ENCODE peak calls at places on chromosome 6, in nine cellular contexts. N, I, U, B, E, G, Q, L and Y are unnamed samples. For H3K36me3, the result is how much of the 10 kb centered on the place peaks cover.

GRCh38 chr6:111184827-111185567 is 97.7 kb downstream of the SLC16A10 start:
- DNase-seq in N (no peak), I (no peak), U (no peak), B (no peak), E (no peak), G (no peak), Q (no peak), L (no peak), Y (no peak)

GRCh38 chr6:129197154-129197553 is 314.2 kb downstream of the LAMA2 start:
- DNase-seq in N (no peak), I (no peak), U (no peak), B (no peak), E (no peak), G (no peak), Q (no peak), L (no peak), Y (no peak)

GRCh38 chr6:66849843-66850242 is 1142.8 kb upstream of the EYS start:
- DNase-seq in N (no peak), I (no peak), U (no peak), B (no peak), E (no peak), G (no peak), Q (no peak), L (no peak), Y (no peak)

GRCh38 chr6:106727480-106728153 is 98.2 kb downstream of the QRSL1 start:
- DNase-seq in N (no peak), I (no peak), U (peak), B (no peak), E (no peak), G (no peak), Q (no peak), L (no peak), Y (no peak)

GRCh38 chr6:147009358-147009757 is 194.9 kb upstream of the STXBP5 start:
- DNase-seq in N (no peak), I (no peak), U (no peak), B (no peak), E (no peak), G (no peak), Q (no peak), L (no peak), Y (no peak)

GRCh38 chr6:148550569-148550968 is 196.3 kb upstream of the UST start:
- DNase-seq in N (no peak), I (no peak), U (no peak), B (no peak), E (no peak), G (no peak), Q (no peak), L (no peak), Y (no peak)

GRCh38 chr6:88869263-88870023 is 94.0 kb downstream of the RNGTT start:
- DNase-seq in N (no peak), I (no peak), U (peak), B (no peak), E (no peak), G (no peak), Q (no peak), L (no peak), Y (no peak)

GRCh38 chr6:90351696-90352095 is 55.1 kb upstream of the BACH2 start:
- DNase-seq in N (no peak), I (no peak), U (peak), B (no peak), E (no peak), G (no peak), Q (no peak), L (no peak), Y (no peak)

GRCh38 chr6:161058746-161059145 is 67.2 kb downstream of the MAP3K4 start:
- DNase-seq in N (no peak), I (no peak), U (peak), B (no peak), E (no peak), G (no peak), Q (no peak), L (no peak), Y (no peak)

GRCh38 chr6:80872194-80872950 is 765.9 kb downstream of the BCKDHB start:
- DNase-seq in N (peak), I (no peak), U (peak), B (no peak), E (no peak), G (no peak), Q (no peak), L (no peak), Y (peak)

GRCh38 chr6:127103482-127103881 is 15.0 kb upstream of the RSPO3 start:
- DNase-seq in N (no peak), I (no peak), U (peak), B (no peak), E (no peak), G (no peak), Q (no peak), L (no peak), Y (no peak)

GRCh38 chr6:101413773-101414172 is 20.3 kb downstream of the GRIK2 start:
- DNase-seq in N (no peak), I (no peak), U (no peak), B (no peak), E (no peak), G (no peak), Q (no peak), L (no peak), Y (no peak)

GRCh38 chr6:139778113-139778512 is 403.7 kb upstream of the CITED2 start:
- DNase-seq in N (no peak), I (no peak), U (no peak), B (no peak), E (no peak), G (no peak), Q (peak), L (no peak), Y (no peak)

DNA sequence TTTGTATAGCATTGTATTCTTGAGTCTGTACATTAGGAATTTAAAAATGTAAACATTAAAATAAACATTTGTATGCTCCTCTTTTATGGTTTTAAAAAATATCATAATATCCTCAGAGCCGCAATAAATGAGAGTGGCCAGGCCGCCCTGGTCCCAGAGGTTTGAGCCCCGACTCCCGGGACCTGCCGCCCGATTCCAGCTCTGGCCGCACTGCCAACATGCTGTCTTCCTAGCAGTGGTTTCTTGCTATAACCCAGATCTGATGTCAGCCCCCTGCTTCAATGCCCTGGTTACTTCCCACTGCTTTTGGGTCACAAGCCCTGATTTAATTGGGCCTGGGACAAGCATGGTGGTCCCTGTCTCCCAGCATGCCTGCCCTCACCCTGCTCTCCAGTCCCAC is 5.4 kb upstream of the ARID1B start:
- DNase-seq in N (no peak), I (no peak), U (no peak), B (no peak), E (no peak), G (no peak), Q (no peak), L (no peak), Y (no peak)
- H3K4me3 ChIP-seq in N (no peak), I (no peak), U (no peak), B (no peak), E (no peak), G (no peak), Q (no peak), L (no peak), Y (no peak)

GRCh38 chr6:29792123-29793035 is 35.2 kb upstream of the HLA-G start:
- DNase-seq in N (peak), I (peak), U (peak), B (no peak), E (peak), G (peak), Q (peak), L (peak), Y (peak)

GRCh38 chr6:29793036-29793356 is 34.6 kb upstream of the HLA-G start:
- DNase-seq in N (no peak), I (no peak), U (no peak), B (no peak), E (no peak), G (no peak), Q (no peak), L (no peak), Y (no peak)

GRCh38 chr6:29791786-29792122 is 35.9 kb upstream of the HLA-G start:
- DNase-seq in N (no peak), I (no peak), U (peak), B (no peak), E (no peak), G (no peak), Q (no peak), L (no peak), Y (no peak)

GRCh38 chr6:29790626-29791025 is 37.0 kb upstream of the HLA-G start:
- DNase-seq in N (no peak), I (no peak), U (no peak), B (no peak), E (no peak), G (no peak), Q (no peak), L (no peak), Y (no peak)

DNA sequence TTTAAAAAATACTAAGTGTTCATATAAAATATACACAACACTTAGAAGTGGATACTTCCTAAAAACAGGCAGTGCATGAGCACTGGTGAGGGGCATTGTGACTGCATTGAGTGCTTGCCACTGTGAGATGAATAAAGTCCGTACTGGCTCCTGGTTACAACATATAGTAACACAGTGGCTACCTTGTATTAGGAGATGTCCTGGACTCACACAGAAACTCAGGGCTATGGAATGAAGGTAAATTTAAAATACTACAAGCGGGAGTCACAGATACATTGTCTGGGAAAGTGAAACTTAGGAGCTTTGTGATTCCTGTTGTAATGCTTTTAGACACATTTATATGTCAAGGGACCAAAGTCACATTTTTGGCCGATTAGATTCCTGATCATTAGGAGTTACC is 36.5 kb upstream of the HLA-G start:
- DNase-seq in N (no peak), I (no peak), U (peak), B (no peak), E (no peak), G (no peak), Q (no peak), L (no peak), Y (no peak)
- H3K27ac ChIP-seq in N (no peak), I (peak), U (no peak), B (no peak), E (no peak), G (no peak), Q (no peak), L (no peak), Y (no peak)

GRCh38 chr6:4023240-4023639 is 55.7 kb downstream of the FAM217A start:
- DNase-seq in N (no peak), I (no peak), U (peak), B (no peak), E (no peak), G (no peak), Q (no peak), L (no peak), Y (no peak)

GRCh38 chr6:4021133-4021861 is 57.6 kb downstream of the FAM217A start:
- DNase-seq in N (peak), I (peak), U (peak), B (peak), E (peak), G (peak), Q (peak), L (peak), Y (peak)

GRCh38 chr6:4021862-4022715 is 56.8 kb downstream of the FAM217A start:
- DNase-seq in N (no peak), I (no peak), U (peak), B (peak), E (no peak), G (no peak), Q (no peak), L (no peak), Y (no peak)

GRCh38 chr6:4018194-4019111 is 60.5 kb downstream of the FAM217A start:
- DNase-seq in N (peak), I (peak), U (peak), B (peak), E (peak), G (peak), Q (peak), L (peak), Y (peak)

DNA sequence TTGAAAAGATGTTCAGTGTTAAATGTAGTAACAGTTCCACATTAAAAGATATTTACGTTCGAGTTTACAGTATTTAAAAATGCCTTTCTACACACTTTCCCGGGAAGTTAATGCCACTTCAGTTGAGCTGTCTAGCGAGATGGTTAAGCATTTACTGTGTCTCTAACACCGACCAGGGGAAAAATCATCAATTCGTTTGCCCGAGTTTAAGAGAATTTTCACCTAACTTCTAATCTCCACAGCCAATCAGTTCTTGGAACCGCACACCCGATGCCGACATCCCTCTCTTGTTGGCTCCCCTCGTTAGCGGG is 58.2 kb downstream of the FAM217A start:
- DNase-seq in N (no peak), I (no peak), U (no peak), B (no peak), E (no peak), G (no peak), Q (no peak), L (no peak), Y (no peak)
- H3K36me3 ChIP-seq in N (under half), I (under half), U (under half), B (under half), E (under half), G (under half), Q (under half), L (under half), Y (under half)

GRCh38 chr6:27281105-27281539 is 31.0 kb downstream of the POM121L2 start:
- DNase-seq in N (no peak), I (no peak), U (no peak), B (no peak), E (no peak), G (no peak), Q (no peak), L (no peak), Y (no peak)

GRCh38 chr6:27280064-27280539 is 32.0 kb downstream of the POM121L2 start:
- DNase-seq in N (no peak), I (no peak), U (peak), B (no peak), E (no peak), G (no peak), Q (peak), L (no peak), Y (no peak)

GRCh38 chr6:27280540-27281000 is 31.5 kb downstream of the POM121L2 start:
- DNase-seq in N (no peak), I (no peak), U (no peak), B (no peak), E (no peak), G (no peak), Q (peak), L (no peak), Y (no peak)

GRCh38 chr6:27281569-27281968 is 30.5 kb downstream of the POM121L2 start:
- DNase-seq in N (no peak), I (no peak), U (no peak), B (no peak), E (no peak), G (no peak), Q (no peak), L (no peak), Y (no peak)

GRCh38 chr6:27279513-27280063 is 32.1 kb downstream of the PRSS16 start:
- DNase-seq in N (no peak), I (no peak), U (no peak), B (no peak), E (no peak), G (no peak), Q (peak), L (no peak), Y (no peak)
- H3K4me3 ChIP-seq in N (no peak), I (no peak), U (peak), B (no peak), E (peak), G (no peak), Q (peak), L (no peak), Y (no peak)